ENCODE peak calls at places on chromosomes 1 and 21, in nine cellular contexts. K is tibial nerve, G is IMR-90, X is pancreas, F is kidney epithelial cell, Q is HCT116, L is MM.1S, V is ovary, S is ascending aorta. O is an unnamed sample.

GRCh38 chr1:156664949-156665411 is 12.2 kb downstream of the NES start:
- DNase-seq in K (no peak), G (no peak), X (no peak), F (no peak), Q (no peak), L (peak; percentile 59), V (no peak), S (peak; percentile 80), O (no peak)

GRCh38 chr1:56525463-56526155 is 53.8 kb downstream of the PLPP3 start:
- DNase-seq in K (peak; percentile 28), G (peak; percentile 60), X (no peak), F (no peak), Q (no peak), L (peak; percentile 84), V (no peak), S (peak; percentile 69), O (no peak)

GRCh38 chr1:59568158-59568935 is 246.4 kb upstream of the HOOK1 start:
- DNase-seq in K (no peak), G (peak; percentile 39), X (no peak), F (no peak), Q (no peak), L (no peak), V (no peak), S (no peak), O (peak; percentile 27)

GRCh38 chr21:37724201-37724600 is 192.1 kb downstream of the KCNJ6 start:
- DNase-seq in K (no peak), G (no peak), X (no peak), F (no peak), Q (no peak), L (no peak), V (no peak), S (no peak), O (no peak)

GRCh38 chr21:33998402-33998801 is 75.0 kb upstream of the MRPS6 start:
- DNase-seq in K (no peak), G (no peak), X (no peak), F (no peak), Q (no peak), L (no peak), V (no peak), S (no peak), O (no peak)

GRCh38 chr1:200153277-200154055 is 126.0 kb downstream of the NR5A2 start:
- DNase-seq in K (no peak), G (no peak), X (no peak), F (no peak), Q (no peak), L (peak; percentile 15), V (no peak), S (no peak), O (no peak)

GRCh38 chr1:93972341-93972740 is 63.1 kb upstream of the GCLM start:
- DNase-seq in K (no peak), G (no peak), X (no peak), F (no peak), Q (no peak), L (no peak), V (no peak), S (no peak), O (no peak)

GRCh38 chr1:67674260-67675011 is 10.6 kb upstream of the GADD45A start:
- DNase-seq in K (peak; percentile 17), G (peak; percentile 76), X (no peak), F (no peak), Q (no peak), L (peak; percentile 71), V (peak; percentile 31), S (no peak), O (peak; percentile 79)

GRCh38 chr1:14682941-14683340 is 84.5 kb downstream of the KAZN start:
- DNase-seq in K (no peak), G (no peak), X (no peak), F (no peak), Q (no peak), L (no peak), V (no peak), S (no peak), O (no peak)

GRCh38 chr1:225811622-225812487 is 1.9 kb downstream of the EPHX1 start:
- DNase-seq in K (peak; percentile 57), G (no peak), X (no peak), F (no peak), Q (no peak), L (no peak), V (peak; percentile 50), S (no peak), O (peak; percentile 30)

GRCh38 chr1:29333008-29333407 is 96.7 kb downstream of the PTPRU start:
- DNase-seq in K (no peak), G (no peak), X (peak; percentile 55), F (no peak), Q (no peak), L (no peak), V (no peak), S (no peak), O (no peak)

GRCh38 chr1:118486213-118486612 is 301.2 kb upstream of the SPAG17 start:
- DNase-seq in K (no peak), G (no peak), X (no peak), F (no peak), Q (no peak), L (no peak), V (no peak), S (no peak), O (no peak)

GRCh38 chr1:8551057-8551456 is 233.1 kb downstream of the SLC45A1 start:
- DNase-seq in K (no peak), G (no peak), X (no peak), F (no peak), Q (no peak), L (no peak), V (no peak), S (no peak), O (no peak)

GRCh38 chr1:28812669-28813468 is 899 bp downstream of the OPRD1 start:
- DNase-seq in K (no peak), G (no peak), X (no peak), F (no peak), Q (no peak), L (no peak), V (no peak), S (no peak), O (no peak)

DNA sequence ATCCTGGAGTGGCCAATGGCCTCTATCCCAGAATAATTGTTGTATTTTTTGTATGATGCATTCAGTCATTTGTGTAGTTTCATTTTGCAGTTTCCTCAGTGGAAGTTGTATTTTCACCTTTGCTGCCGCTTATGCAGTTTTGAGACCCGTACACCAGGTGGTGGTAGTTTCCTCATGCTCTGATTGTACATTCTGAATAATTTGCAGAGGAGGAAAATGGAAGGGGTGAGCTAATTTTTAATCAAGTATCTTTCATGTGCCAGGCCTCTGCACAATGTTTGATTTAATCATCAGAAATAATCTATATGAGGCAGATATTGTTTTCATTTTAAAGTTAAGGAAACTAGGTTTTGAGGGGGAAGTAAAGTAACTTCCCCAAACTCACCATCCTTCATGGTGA is 29.5 kb downstream of the HLX start:
- DNase-seq in K (no peak), G (peak; percentile 44), X (no peak), F (no peak), Q (peak; percentile 1), L (peak; percentile 33), V (no peak), S (no peak), O (peak; percentile 58)
- TF ChIP-seq CTCF in K (peak; percentile 26), G (peak; percentile 60), X (peak; percentile 40), F (peak; percentile 74), Q (peak; percentile 50), L (peak; percentile 49), V (no peak), S (peak; percentile 46), O (peak; percentile 74)

DNA sequence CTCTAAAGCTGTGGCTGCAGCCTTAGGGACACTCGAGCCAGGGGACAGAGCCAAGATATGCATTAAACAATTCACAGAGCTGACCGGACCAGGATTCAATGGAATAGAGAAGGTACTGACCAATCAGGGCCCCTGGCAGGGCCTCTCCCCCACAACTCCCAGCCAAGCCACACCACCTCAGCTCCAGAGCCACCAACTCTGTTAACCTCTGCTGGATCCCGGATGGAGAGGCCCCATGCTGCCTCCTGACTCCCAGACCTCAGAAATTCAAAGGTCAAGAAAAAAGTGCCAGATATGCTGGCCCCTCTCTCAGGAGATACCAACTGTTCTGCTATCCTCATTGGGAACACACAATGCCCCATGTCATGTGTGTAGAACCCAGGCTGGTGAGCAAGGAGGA is 62.1 kb downstream of the CD46 start:
- DNase-seq in K (no peak), G (no peak), X (no peak), F (no peak), Q (no peak), L (no peak), V (no peak), S (no peak), O (no peak)
- H3K4me3 ChIP-seq in K (no peak overlapping the region), G (no peak overlapping the region), X (no peak overlapping the region), F (no peak overlapping the region), Q (no peak overlapping the region), L (no peak overlapping the region), V (no peak overlapping the region), S (peak overlapping the region; percentile 79), O (no peak overlapping the region)

GRCh38 chr1:20935717-20936116 is 148.6 kb upstream of the HP1BP3 start:
- DNase-seq in K (no peak), G (no peak), X (no peak), F (no peak), Q (no peak), L (no peak), V (no peak), S (no peak), O (no peak)

GRCh38 chr1:20931930-20932436 is 144.9 kb upstream of the HP1BP3 start:
- DNase-seq in K (no peak), G (no peak), X (no peak), F (no peak), Q (no peak), L (no peak), V (no peak), S (no peak), O (no peak)

GRCh38 chr1:20936216-20936615 is 149.1 kb upstream of the HP1BP3 start:
- DNase-seq in K (no peak), G (peak; percentile 22), X (no peak), F (no peak), Q (no peak), L (no peak), V (no peak), S (no peak), O (peak; percentile 9)

GRCh38 chr1:20930427-20930826 is 143.3 kb upstream of the HP1BP3 start:
- DNase-seq in K (no peak), G (no peak), X (no peak), F (no peak), Q (no peak), L (no peak), V (no peak), S (no peak), O (no peak)

DNA sequence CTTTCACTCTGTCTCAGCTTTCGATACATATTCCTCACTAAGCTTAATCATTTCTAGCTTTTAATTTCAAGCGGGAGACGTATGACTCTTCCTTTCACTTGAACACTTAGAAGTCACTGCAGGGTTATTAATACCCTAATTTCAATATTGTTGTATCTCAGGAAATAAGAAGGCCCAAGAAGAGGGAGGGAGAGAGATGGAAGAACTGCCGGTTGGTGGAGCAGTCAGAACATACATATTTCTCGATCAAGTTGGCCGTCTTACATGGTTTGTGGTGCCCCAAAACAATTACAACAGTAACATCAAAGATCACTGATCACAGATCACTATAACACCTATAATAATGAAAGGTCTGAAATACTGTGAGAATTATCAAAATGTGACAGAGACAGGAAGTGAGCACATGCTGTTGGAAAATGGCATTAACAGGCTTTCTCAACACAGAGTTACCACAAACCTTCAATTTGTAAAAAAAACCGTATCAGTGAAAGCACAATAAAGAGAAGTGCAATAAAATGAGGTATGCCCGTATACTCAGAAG is 145.4 kb upstream of the HP1BP3 start:
- DNase-seq in K (no peak), G (no peak), X (no peak), F (no peak), Q (no peak), L (no peak), V (no peak), S (no peak), O (no peak)
- TF ChIP-seq CTCF in K (no peak), G (no peak), X (no peak), F (no peak), Q (no peak), L (no peak), V (no peak), S (no peak), O (no peak)

GRCh38 chr1:212928323-212929281 is 21.7 kb upstream of the VASH2 start:
- DNase-seq in K (no peak), G (peak; percentile 36), X (no peak), F (no peak), Q (no peak), L (no peak), V (no peak), S (no peak), O (no peak)
- H3K4me3 ChIP-seq in K (no peak overlapping the region), G (no peak overlapping the region), X (no peak overlapping the region), F (no peak overlapping the region), Q (no peak overlapping the region), L (no peak overlapping the region), V (no peak overlapping the region), S (no peak overlapping the region), O (no peak overlapping the region)